ENCODE peak calls at places on chromosomes 16 and 17, in eight cellular contexts. Y, G, V, E, D, S, B and K are unnamed samples.

GRCh38 chr17:19905514-19905913 is 37.8 kb upstream of the ULK2 start:
- DNase-seq in Y (no peak), G (no peak), V (no peak), E (no peak), D (no peak), S (no peak), B (no peak), K (no peak)

GRCh38 chr17:66290097-66290722 is 12.2 kb upstream of the PRKCA start:
- DNase-seq in Y (no peak), G (no peak), V (no peak), E (no peak), D (no peak), S (no peak), B (no peak), K (no peak)

GRCh38 chr16:10834130-10834529 is 15.5 kb upstream of the TVP23A start:
- DNase-seq in Y (no peak), G (no peak), V (no peak), E (no peak), D (no peak), S (no peak), B (no peak), K (no peak)

GRCh38 chr17:27609606-27610303 is 21.2 kb upstream of the LGALS9 start:
- DNase-seq in Y (no peak), G (no peak), V (no peak), E (peak; percentile 48), D (no peak), S (no peak), B (peak; percentile 52), K (no peak)

GRCh38 chr17:76199466-76199865 is 40.8 kb downstream of the RNF157 start:
- DNase-seq in Y (peak; percentile 41), G (peak; percentile 46), V (no peak), E (no peak), D (peak; percentile 49), S (peak; percentile 55), B (no peak), K (no peak)

GRCh38 chr17:77892469-77893143 is 65.9 kb upstream of the TNRC6C start:
- DNase-seq in Y (no peak), G (no peak), V (no peak), E (no peak), D (no peak), S (no peak), B (no peak), K (peak; percentile 85)

GRCh38 chr16:2497116-2497630 is 16.6 kb upstream of the ATP6V0C start:
- DNase-seq in Y (no peak), G (no peak), V (peak; percentile 59), E (peak; percentile 33), D (no peak), S (no peak), B (no peak), K (no peak)

GRCh38 chr16:23801387-23801786 is 34.4 kb upstream of the PRKCB start:
- DNase-seq in Y (peak; percentile 69), G (peak; percentile 55), V (peak; percentile 77), E (peak; percentile 58), D (peak; percentile 66), S (peak; percentile 82), B (peak; percentile 65), K (peak; percentile 73)

GRCh38 chr17:31134526-31134925 is 39.7 kb downstream of the NF1 start:
- DNase-seq in Y (no peak), G (no peak), V (no peak), E (peak; percentile 69), D (no peak), S (no peak), B (no peak), K (no peak)

GRCh38 chr16:85152414-85153030 is 40.2 kb upstream of the CIBAR2 start:
- DNase-seq in Y (no peak), G (no peak), V (no peak), E (no peak), D (no peak), S (no peak), B (no peak), K (no peak)

GRCh38 chr16:15667091-15667742 is 17.2 kb downstream of the NDE1 start:
- DNase-seq in Y (no peak), G (no peak), V (no peak), E (no peak), D (no peak), S (no peak), B (no peak), K (no peak)

GRCh38 chr17:64073771-64074703 is 53.6 kb upstream of the ICAM2 start:
- DNase-seq in Y (no peak), G (no peak), V (no peak), E (no peak), D (no peak), S (no peak), B (peak; percentile 62), K (no peak)

GRCh38 chr17:32551186-32551955 is 64.6 kb downstream of the CDK5R1 start:
- DNase-seq in Y (no peak), G (no peak), V (no peak), E (peak; percentile 52), D (no peak), S (no peak), B (peak; percentile 64), K (no peak)

GRCh38 chr16:67663151-67663876 is 2.6 kb downstream of the PARD6A start:
- DNase-seq in Y (no peak), G (no peak), V (peak; percentile 54), E (no peak), D (no peak), S (no peak), B (no peak), K (peak; percentile 68)

GRCh38 chr16:81500833-81501521 is 56.4 kb downstream of the CMIP start:
- DNase-seq in Y (no peak), G (no peak), V (no peak), E (no peak), D (no peak), S (no peak), B (no peak), K (no peak)

GRCh38 chr17:77423589-77424451 is 283.1 kb downstream of the SEC14L1 start:
- DNase-seq in Y (no peak), G (no peak), V (peak; percentile 75), E (peak; percentile 97), D (no peak), S (no peak), B (no peak), K (no peak)

GRCh38 chr16:56960681-56961281 is 969 bp upstream of the CETP start:
- DNase-seq in Y (no peak), G (no peak), V (no peak), E (no peak), D (no peak), S (no peak), B (no peak), K (no peak)